ENCODE peak calls at places on chromosomes 13 and 19, in six cellular contexts. P is uterus, D is heart left ventricle, Z is thyroid gland, X is endodermal cell, Q is cardiac muscle cell. R is an unnamed sample.

GRCh38 chr13:26996965-26997752 is 174.5 kb downstream of the USP12 start:
- DNase-seq in P (no peak), D (no peak), Z (no peak), X (no peak), Q (no peak), R (no peak)

GRCh38 chr19:55336101-55336500 is 3.6 kb upstream of the KMT5C start:
- DNase-seq in P (no peak), D (no peak), Z (no peak), X (no peak), Q (no peak), R (no peak)

GRCh38 chr13:109684836-109685602 is 101.4 kb downstream of the IRS2 start:
- DNase-seq in P (no peak), D (peak; percentile 61), Z (peak; percentile 14), X (no peak), Q (peak; percentile 17), R (no peak)

GRCh38 chr13:108342369-108343289 is 73.1 kb downstream of the TNFSF13B start:
- DNase-seq in P (no peak), D (no peak), Z (no peak), X (no peak), Q (peak; percentile 60), R (peak; percentile 6)

GRCh38 chr19:40216777-40217026 is 1.5 kb downstream of the TTC9B start:
- DNase-seq in P (no peak), D (no peak), Z (no peak), X (no peak), Q (no peak), R (no peak)

GRCh38 chr13:111902726-111903125 is 164.2 kb upstream of the SOX1 start:
- DNase-seq in P (no peak), D (peak; percentile 6), Z (no peak), X (peak; percentile 20), Q (no peak), R (no peak)

GRCh38 chr13:27810009-27810408 is 17.7 kb downstream of the GSX1 start:
- DNase-seq in P (no peak), D (no peak), Z (no peak), X (no peak), Q (no peak), R (no peak)

GRCh38 chr19:55452381-55453325 is 8.8 kb downstream of the ISOC2 start:
- DNase-seq in P (peak; percentile 72), D (peak; percentile 69), Z (peak; percentile 70), X (peak; percentile 96), Q (peak; percentile 91), R (no peak)

GRCh38 chr13:97194473-97194872 is 27.7 kb upstream of the MBNL2 start:
- DNase-seq in P (no peak), D (no peak), Z (no peak), X (no peak), Q (no peak), R (no peak)

GRCh38 chr19:19327672-19328071 is 7.0 kb downstream of the MAU2 start:
- DNase-seq in P (no peak), D (no peak), Z (no peak), X (no peak), Q (no peak), R (no peak)

GRCh38 chr19:36027696-36028095 is 5.0 kb downstream of the CLIP3 start:
- DNase-seq in P (no peak), D (no peak), Z (no peak), X (no peak), Q (no peak), R (no peak)

DNA sequence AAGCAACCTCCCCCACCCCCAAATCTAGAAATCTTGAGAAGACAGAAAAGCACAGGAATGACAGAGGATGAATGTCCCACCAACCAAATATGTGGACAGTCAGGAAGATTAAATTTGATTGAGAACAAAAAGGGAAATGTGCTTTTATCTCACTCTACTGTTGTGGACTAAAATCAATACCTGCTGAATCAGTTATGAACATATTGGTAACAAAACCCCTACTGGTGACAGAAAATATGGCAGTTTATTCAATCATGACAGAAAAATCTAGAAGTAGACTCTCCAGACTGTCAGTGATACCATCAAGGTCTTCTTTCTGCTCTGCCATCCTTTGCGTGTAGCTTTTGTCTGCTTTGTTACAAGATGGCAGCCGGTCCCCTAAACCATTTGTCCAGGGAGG is 35.2 kb downstream of the FAM216B start:
- DNase-seq in P (no peak), D (no peak), Z (no peak), X (no peak), Q (no peak), R (no peak)
- TF ChIP-seq CTCF in P (no peak), D (no peak), Z (no peak), X (peak; percentile 46), Q (no peak), R (no peak)

DNA sequence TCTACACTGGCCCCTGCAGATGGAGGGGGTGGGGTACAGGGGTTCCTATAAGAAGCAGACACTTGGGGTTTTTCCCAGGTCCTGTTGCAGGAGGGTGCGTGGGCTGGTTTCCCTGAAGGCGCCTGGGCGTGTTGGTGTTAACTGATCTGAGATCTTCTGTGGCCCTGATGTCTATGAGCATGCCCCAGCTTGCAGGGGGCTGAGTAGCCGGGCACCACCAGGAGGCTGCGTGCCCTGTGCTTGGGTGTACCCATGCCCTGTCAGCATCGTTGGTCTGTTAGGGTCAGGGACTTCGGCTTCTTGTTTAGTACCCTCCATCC is 45.3 kb downstream of the CAPN12 start:
- DNase-seq in P (no peak), D (no peak), Z (no peak), X (no peak), Q (no peak), R (no peak)
- H3K27ac ChIP-seq in P (peak overlapping the region; percentile 100), D (peak overlapping the region; percentile 81), Z (peak overlapping the region; percentile 75), X (peak overlapping the region; percentile 87), Q (peak overlapping the region; percentile 68), R (no peak overlapping the region)

GRCh38 chr19:58056861-58057260 is 2.2 kb upstream of the ZNF135 start:
- DNase-seq in P (no peak), D (no peak), Z (no peak), X (no peak), Q (no peak), R (no peak)

GRCh38 chr19:58058428-58058827 is 654 bp upstream of the ZNF135 start:
- DNase-seq in P (no peak), D (no peak), Z (no peak), X (no peak), Q (peak; percentile 8), R (no peak)

GRCh38 chr19:58059681-58060080 is 599 bp downstream of the ZNF135 start:
- DNase-seq in P (no peak), D (no peak), Z (no peak), X (no peak), Q (no peak), R (no peak)

GRCh38 chr19:58060231-58060630 is 1.1 kb downstream of the ZNF135 start:
- DNase-seq in P (no peak), D (no peak), Z (no peak), X (no peak), Q (no peak), R (no peak)

DNA sequence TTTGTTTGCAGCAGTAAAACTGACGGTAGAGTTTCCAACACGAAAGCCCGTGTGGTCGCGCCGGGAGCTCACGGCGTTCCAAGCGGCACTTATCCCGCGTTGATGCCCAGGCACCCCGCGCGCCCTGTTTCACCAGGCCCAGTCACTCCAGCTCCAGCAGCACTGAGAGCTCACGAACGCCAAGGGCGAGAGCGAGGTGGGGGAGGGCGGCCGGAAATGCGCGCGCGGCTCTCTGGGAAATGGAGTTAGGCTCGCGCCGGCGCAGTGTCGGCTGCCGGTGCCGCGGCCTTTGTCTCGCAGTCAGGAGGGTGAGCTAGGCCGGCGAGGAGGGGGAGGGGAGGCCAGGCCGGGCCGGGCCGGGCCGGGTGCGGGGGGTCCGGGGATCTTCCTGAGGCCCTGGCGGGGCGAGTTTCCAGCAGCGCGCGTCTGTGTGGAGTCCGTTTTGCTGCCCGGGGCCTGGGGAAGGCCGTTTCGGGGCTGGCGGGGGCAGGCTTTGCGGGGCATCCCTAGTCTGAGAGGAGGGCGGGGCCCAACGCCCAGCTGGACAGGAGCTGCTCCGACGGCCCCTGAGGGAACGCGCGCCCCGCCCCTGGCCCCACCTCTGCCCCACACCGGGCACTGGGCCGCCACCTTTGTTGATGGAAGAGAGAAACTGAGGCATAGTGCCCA is at the start of gene ZNF135:
- DNase-seq in P (peak; percentile 89), D (peak; percentile 93), Z (peak; percentile 96), X (peak; percentile 94), Q (peak; percentile 95), R (peak; percentile 54)
- H3K9me3 ChIP-seq in P (no peaks in the 10 kb centered on the region), D (no peaks in the 10 kb centered on the region), Z (no peaks in the 10 kb centered on the region), X (peaks cover 31% of the 10 kb centered on the region), Q (no peaks in the 10 kb centered on the region), R (peaks cover 78% of the 10 kb centered on the region)

DNA sequence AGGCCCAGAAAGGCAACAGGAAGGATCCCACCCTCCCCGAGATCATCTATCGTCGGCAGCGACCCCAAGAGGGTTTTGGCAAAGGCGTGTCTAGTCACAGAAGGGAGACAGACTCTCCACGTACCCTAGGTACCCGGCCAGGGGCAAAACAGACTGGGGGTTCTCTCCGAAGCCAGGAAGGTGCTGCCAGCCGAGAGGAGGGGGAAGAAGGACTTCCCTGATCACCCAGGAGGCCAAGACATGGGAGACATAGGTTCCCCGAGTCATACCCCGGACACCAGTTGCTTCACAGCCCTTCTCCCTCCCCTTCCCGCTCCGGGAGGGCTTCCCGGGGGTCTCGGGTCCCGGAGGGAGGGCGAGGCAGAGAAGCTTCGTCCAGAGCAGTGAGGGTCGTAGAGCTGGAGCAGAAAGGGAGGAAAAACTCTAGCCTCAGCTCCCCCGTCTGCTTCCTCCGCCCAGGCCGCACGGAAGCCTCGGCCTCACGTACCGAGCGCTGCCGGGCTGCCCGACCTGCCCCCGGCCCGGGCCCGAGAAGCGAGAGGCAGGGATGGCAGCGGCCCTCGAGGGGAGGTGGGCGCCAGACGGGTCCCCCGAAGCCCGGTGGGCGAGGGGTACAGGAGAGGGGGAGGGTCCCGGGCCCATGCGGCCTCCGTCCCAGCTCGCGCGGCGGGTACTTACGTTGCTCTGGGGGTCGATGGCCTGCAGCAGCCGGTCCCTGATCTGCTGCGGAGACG is 643 bp downstream of the MED26 start:
- DNase-seq in P (no peak), D (peak; percentile 29), Z (no peak), X (peak; percentile 56), Q (peak; percentile 24), R (peak; percentile 2)
- TF ChIP-seq CTCF in P (no peak), D (no peak), Z (no peak), X (no peak), Q (no peak), R (no peak)

DNA sequence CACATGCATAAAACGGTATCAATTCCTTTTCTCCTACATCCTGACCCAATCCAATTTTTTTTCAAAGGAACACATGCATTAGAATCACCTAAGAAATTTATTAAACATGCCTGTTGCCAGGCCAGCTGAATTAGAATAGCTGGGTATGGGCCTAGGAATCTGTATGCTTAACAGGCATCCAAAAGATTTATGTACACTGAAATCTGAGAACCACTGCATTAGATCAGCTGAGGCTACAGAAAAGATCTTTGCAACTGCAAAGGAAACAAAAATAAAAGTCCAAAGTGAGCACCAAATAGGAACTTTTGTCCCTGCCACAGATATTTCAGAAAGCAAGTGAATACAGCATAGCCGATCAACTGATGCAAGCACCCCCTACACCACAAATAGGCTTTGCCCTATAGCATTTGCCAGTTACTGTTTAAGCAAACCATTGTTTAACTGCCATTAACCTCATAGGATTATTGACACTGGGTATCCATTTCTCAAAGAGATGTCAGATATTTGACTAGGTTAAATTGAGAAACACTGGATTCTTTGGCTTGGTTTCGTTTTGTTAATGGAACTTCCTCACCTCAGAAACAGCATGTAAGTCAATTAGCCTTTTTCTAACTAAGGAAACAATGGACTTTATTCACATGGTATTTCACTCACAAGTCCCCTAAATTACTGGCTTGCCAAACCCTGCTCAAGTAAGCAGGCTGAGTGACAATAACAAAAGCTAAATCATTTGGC is 68.0 kb downstream of the SUCLA2 start:
- DNase-seq in P (no peak), D (no peak), Z (no peak), X (no peak), Q (no peak), R (no peak)
- H3K27ac ChIP-seq in P (no peak overlapping the region), D (no peak overlapping the region), Z (no peak overlapping the region), X (no peak overlapping the region), Q (no peak overlapping the region), R (no peak overlapping the region)